ENCODE peak calls at places on chromosomes 16 and 17, in nine cellular contexts. U is cardiac muscle cell, F is uterus, G is lung, Y is NCI-H460, R is prostate gland, J is thoracic aorta, P is AG09309, Z is brain microvascular endothelial cell. X is an unnamed sample.

GRCh38 chr17:11144358-11145233 is 96.4 kb upstream of the SHISA6 start:
- DNase-seq in R (peak), J (no peak), G (peak), Y (peak), U (peak), Z (no peak), F (no peak), P (no peak), X (peak)

GRCh38 chr16:84885024-84885910 is 65.5 kb downstream of the CRISPLD2 start:
- DNase-seq in J (no peak), U (peak), P (no peak), G (no peak), Y (no peak), F (no peak), Z (no peak), R (peak), X (no peak)

GRCh38 chr16:1979271-1980025 is 1.8 kb downstream of the NOXO1 start:
- DNase-seq in P (no peak), G (peak), F (no peak), R (peak), U (peak), Z (no peak), Y (no peak), J (no peak), X (peak)

GRCh38 chr16:8928467-8928957 is 35.2 kb downstream of the USP7 start:
- DNase-seq in P (no peak), Y (no peak), F (peak), G (no peak), R (no peak), Z (no peak), U (peak), J (no peak), X (no peak)

GRCh38 chr17:81917565-81918332 is at the start of gene SIRT7:
- DNase-seq in J (no peak), Z (no peak), F (peak), G (peak), R (peak), U (peak), P (no peak), Y (peak), X (peak)

GRCh38 chr16:69724981-69725479 is 1.3 kb downstream of the NQO1 start:
- DNase-seq in F (no peak), G (no peak), U (peak), J (no peak), P (no peak), R (no peak), Z (no peak), Y (no peak), X (no peak)

GRCh38 chr17:79981090-79981489 is 54.6 kb downstream of the TBC1D16 start:
- DNase-seq in R (no peak), Z (no peak), J (no peak), U (no peak), F (no peak), Y (no peak), P (no peak), G (no peak), X (no peak)

GRCh38 chr16:55408656-55409055 is 70.3 kb upstream of the MMP2 start:
- DNase-seq in R (no peak), Y (no peak), P (no peak), Z (no peak), G (no peak), U (no peak), J (no peak), F (no peak), X (peak)

GRCh38 chr16:82236875-82237274 is 66.9 kb upstream of the MPHOSPH6 start:
- DNase-seq in R (no peak), J (no peak), P (no peak), G (no peak), U (no peak), Y (no peak), Z (no peak), F (no peak), X (no peak)

GRCh38 chr16:58716468-58716867 is 17.6 kb downstream of the GOT2 start:
- DNase-seq in Y (no peak), F (no peak), U (no peak), R (no peak), Z (no peak), J (no peak), P (no peak), G (no peak), X (no peak)

GRCh38 chr17:37483311-37484039 is 6.2 kb upstream of the DUSP14 start:
- DNase-seq in J (no peak), U (peak), Z (peak), P (peak), Y (no peak), R (no peak), F (peak), G (no peak), X (no peak)

GRCh38 chr16:72997141-72997542 is 50.8 kb downstream of the ZFHX3 start:
- DNase-seq in R (peak), Y (no peak), Z (no peak), P (no peak), U (peak), G (peak), F (peak), J (no peak), X (no peak)

GRCh38 chr17:75853410-75853809 is 1.7 kb downstream of the WBP2 start:
- DNase-seq in F (no peak), J (no peak), Z (peak), R (no peak), U (no peak), G (no peak), Y (no peak), P (no peak), X (peak)

GRCh38 chr17:81253358-81254131 is 14.4 kb downstream of the NDUFAF8 start:
- DNase-seq in F (peak), Z (peak), Y (peak), J (no peak), G (peak), U (peak), R (peak), P (no peak), X (peak)

GRCh38 chr16:24731722-24732419 is 2.4 kb downstream of the TNRC6A start:
- DNase-seq in F (no peak), Y (no peak), J (no peak), R (no peak), G (no peak), Z (no peak), P (no peak), U (no peak), X (no peak)

GRCh38 chr17:40111221-40112128 is 10.3 kb upstream of the MSL1 start:
- DNase-seq in Z (peak), U (peak), P (peak), R (peak), Y (peak), J (peak), F (peak), G (peak), X (peak)

GRCh38 chr17:75478508-75478907 is 22.1 kb downstream of the TMEM94 start:
- DNase-seq in Y (no peak), U (no peak), Z (no peak), F (no peak), R (no peak), G (no peak), P (no peak), J (no peak), X (no peak)

GRCh38 chr16:69424935-69425784 is 741 bp downstream of the CYB5B start:
- DNase-seq in Z (no peak), J (no peak), G (no peak), U (no peak), R (no peak), F (no peak), Y (no peak), P (no peak), X (peak)

GRCh38 chr16:1394367-1394951 is 20.0 kb downstream of the UNKL start:
- DNase-seq in Z (no peak), G (no peak), F (no peak), J (no peak), R (no peak), Y (no peak), P (no peak), U (no peak), X (no peak)

GRCh38 chr16:2039286-2040030 is 8.2 kb downstream of the NTHL1 start:
- DNase-seq in Z (peak), F (peak), P (peak), G (peak), Y (no peak), R (peak), J (no peak), U (peak), X (no peak)

GRCh38 chr16:84508502-84508901 is 4.0 kb upstream of the MEAK7 start:
- DNase-seq in R (no peak), P (no peak), F (no peak), J (no peak), G (no peak), Y (no peak), Z (no peak), U (no peak), X (no peak)

GRCh38 chr17:60577147-60577925 is 22.7 kb upstream of the PPM1D start:
- DNase-seq in P (no peak), G (no peak), J (no peak), Y (no peak), U (peak), R (peak), Z (peak), F (peak), X (peak)